ENCODE peak calls at places on chromosomes 1 and 21, in nine cellular contexts. One of them, this sample, is unnamed.

GRCh38 chr1:229148041-229148671 is 122.8 kb upstream of the RAB4A start:
- DNase-seq in H54: no peak
- DNase-seq in PC-3: no peak
- DNase-seq in activated T-cell treated with anti-CD3 and anti-CD28 coated beads, Interleukin-2, amount 50 U/mL, for 72 hours: no peak
- DNase-seq in stimulated activated CD4-positive, alpha-beta T cell treated with anti-CD3 and anti-CD28 coated beads, Interleukin-2, amount 100 ng/mL, for 48 hours: no peak
- DNase-seq in activated gamma-delta T cell treated with Interleukin-2 at 50 U/mL for 16 hours: no peak
- DNase-seq in CD8-positive, alpha-beta T cell: no peak
- DNase-seq in lower leg skin: no peak
- DNase-seq in GM18507: no peak
- DNase-seq in this sample: peak; percentile 65

GRCh38 chr1:76942549-76942948 is 75.3 kb downstream of the ST6GALNAC5 start:
- DNase-seq in GM18507: no peak
- DNase-seq in lower leg skin: no peak
- DNase-seq in CD8-positive, alpha-beta T cell: no peak
- DNase-seq in stimulated activated CD4-positive, alpha-beta T cell treated with anti-CD3 and anti-CD28 coated beads, Interleukin-2, amount 100 ng/mL, for 48 hours: no peak
- DNase-seq in activated T-cell treated with anti-CD3 and anti-CD28 coated beads, Interleukin-2, amount 50 U/mL, for 72 hours: no peak
- DNase-seq in PC-3: no peak
- DNase-seq in activated gamma-delta T cell treated with Interleukin-2 at 50 U/mL for 16 hours: no peak
- DNase-seq in H54: no peak
- DNase-seq in this sample: no peak

GRCh38 chr1:17984510-17985085 is 123.0 kb upstream of the IGSF21 start:
- DNase-seq in activated gamma-delta T cell treated with Interleukin-2 at 50 U/mL for 16 hours: no peak
- DNase-seq in activated T-cell treated with anti-CD3 and anti-CD28 coated beads, Interleukin-2, amount 50 U/mL, for 72 hours: peak; percentile 13
- DNase-seq in stimulated activated CD4-positive, alpha-beta T cell treated with anti-CD3 and anti-CD28 coated beads, Interleukin-2, amount 100 ng/mL, for 48 hours: peak; percentile 26
- DNase-seq in lower leg skin: no peak
- DNase-seq in PC-3: peak; percentile 32
- DNase-seq in GM18507: peak; percentile 17
- DNase-seq in CD8-positive, alpha-beta T cell: no peak
- DNase-seq in H54: peak; percentile 21
- DNase-seq in this sample: peak; percentile 68

GRCh38 chr1:190551638-190552037 is 74.0 kb upstream of the BRINP3 start:
- DNase-seq in CD8-positive, alpha-beta T cell: no peak
- DNase-seq in H54: no peak
- DNase-seq in stimulated activated CD4-positive, alpha-beta T cell treated with anti-CD3 and anti-CD28 coated beads, Interleukin-2, amount 100 ng/mL, for 48 hours: no peak
- DNase-seq in PC-3: no peak
- DNase-seq in activated T-cell treated with anti-CD3 and anti-CD28 coated beads, Interleukin-2, amount 50 U/mL, for 72 hours: no peak
- DNase-seq in lower leg skin: no peak
- DNase-seq in GM18507: no peak
- DNase-seq in activated gamma-delta T cell treated with Interleukin-2 at 50 U/mL for 16 hours: no peak
- DNase-seq in this sample: no peak

GRCh38 chr1:28354121-28354520 is 15.4 kb upstream of the PHACTR4 start:
- DNase-seq in activated T-cell treated with anti-CD3 and anti-CD28 coated beads, Interleukin-2, amount 50 U/mL, for 72 hours: no peak
- DNase-seq in GM18507: no peak
- DNase-seq in lower leg skin: no peak
- DNase-seq in CD8-positive, alpha-beta T cell: no peak
- DNase-seq in PC-3: peak; percentile 81
- DNase-seq in activated gamma-delta T cell treated with Interleukin-2 at 50 U/mL for 16 hours: no peak
- DNase-seq in H54: no peak
- DNase-seq in stimulated activated CD4-positive, alpha-beta T cell treated with anti-CD3 and anti-CD28 coated beads, Interleukin-2, amount 100 ng/mL, for 48 hours: no peak
- DNase-seq in this sample: no peak

GRCh38 chr1:221725683-221726330 is 16.1 kb downstream of the DUSP10 start:
- DNase-seq in PC-3: peak; percentile 82
- DNase-seq in H54: no peak
- DNase-seq in lower leg skin: no peak
- DNase-seq in CD8-positive, alpha-beta T cell: no peak
- DNase-seq in activated gamma-delta T cell treated with Interleukin-2 at 50 U/mL for 16 hours: no peak
- DNase-seq in stimulated activated CD4-positive, alpha-beta T cell treated with anti-CD3 and anti-CD28 coated beads, Interleukin-2, amount 100 ng/mL, for 48 hours: no peak
- DNase-seq in activated T-cell treated with anti-CD3 and anti-CD28 coated beads, Interleukin-2, amount 50 U/mL, for 72 hours: no peak
- DNase-seq in GM18507: no peak
- DNase-seq in this sample: no peak

GRCh38 chr1:33790577-33790976 is 73.3 kb upstream of the HMGB4 start:
- DNase-seq in lower leg skin: no peak
- DNase-seq in stimulated activated CD4-positive, alpha-beta T cell treated with anti-CD3 and anti-CD28 coated beads, Interleukin-2, amount 100 ng/mL, for 48 hours: no peak
- DNase-seq in PC-3: no peak
- DNase-seq in GM18507: no peak
- DNase-seq in CD8-positive, alpha-beta T cell: no peak
- DNase-seq in activated gamma-delta T cell treated with Interleukin-2 at 50 U/mL for 16 hours: no peak
- DNase-seq in H54: no peak
- DNase-seq in activated T-cell treated with anti-CD3 and anti-CD28 coated beads, Interleukin-2, amount 50 U/mL, for 72 hours: no peak
- DNase-seq in this sample: no peak

GRCh38 chr1:91736999-91737615 is 148.8 kb downstream of the TGFBR3 start:
- DNase-seq in CD8-positive, alpha-beta T cell: no peak
- DNase-seq in H54: peak; percentile 71
- DNase-seq in lower leg skin: no peak
- DNase-seq in activated T-cell treated with anti-CD3 and anti-CD28 coated beads, Interleukin-2, amount 50 U/mL, for 72 hours: no peak
- DNase-seq in GM18507: no peak
- DNase-seq in stimulated activated CD4-positive, alpha-beta T cell treated with anti-CD3 and anti-CD28 coated beads, Interleukin-2, amount 100 ng/mL, for 48 hours: no peak
- DNase-seq in PC-3: peak; percentile 96
- DNase-seq in activated gamma-delta T cell treated with Interleukin-2 at 50 U/mL for 16 hours: no peak
- DNase-seq in this sample: no peak

GRCh38 chr21:34889537-34890257 is 159.4 kb downstream of the RUNX1 start:
- DNase-seq in activated gamma-delta T cell treated with Interleukin-2 at 50 U/mL for 16 hours: peak; percentile 64
- DNase-seq in GM18507: no peak
- DNase-seq in H54: peak; percentile 78
- DNase-seq in CD8-positive, alpha-beta T cell: peak; percentile 84
- DNase-seq in activated T-cell treated with anti-CD3 and anti-CD28 coated beads, Interleukin-2, amount 50 U/mL, for 72 hours: peak; percentile 88
- DNase-seq in PC-3: peak; percentile 85
- DNase-seq in lower leg skin: peak; percentile 95
- DNase-seq in stimulated activated CD4-positive, alpha-beta T cell treated with anti-CD3 and anti-CD28 coated beads, Interleukin-2, amount 100 ng/mL, for 48 hours: peak; percentile 74
- DNase-seq in this sample: peak; percentile 71

GRCh38 chr1:30872033-30872947 is 36.3 kb downstream of the SDC3 start:
- DNase-seq in GM18507: no peak
- DNase-seq in lower leg skin: no peak
- DNase-seq in activated gamma-delta T cell treated with Interleukin-2 at 50 U/mL for 16 hours: no peak
- DNase-seq in PC-3: no peak
- DNase-seq in CD8-positive, alpha-beta T cell: no peak
- DNase-seq in stimulated activated CD4-positive, alpha-beta T cell treated with anti-CD3 and anti-CD28 coated beads, Interleukin-2, amount 100 ng/mL, for 48 hours: no peak
- DNase-seq in activated T-cell treated with anti-CD3 and anti-CD28 coated beads, Interleukin-2, amount 50 U/mL, for 72 hours: no peak
- DNase-seq in H54: no peak
- DNase-seq in this sample: no peak

GRCh38 chr1:84247425-84248220 is 53.9 kb upstream of the SAMD13 start:
- DNase-seq in lower leg skin: no peak
- DNase-seq in PC-3: peak; percentile 98
- DNase-seq in GM18507: no peak
- DNase-seq in CD8-positive, alpha-beta T cell: no peak
- DNase-seq in activated T-cell treated with anti-CD3 and anti-CD28 coated beads, Interleukin-2, amount 50 U/mL, for 72 hours: no peak
- DNase-seq in stimulated activated CD4-positive, alpha-beta T cell treated with anti-CD3 and anti-CD28 coated beads, Interleukin-2, amount 100 ng/mL, for 48 hours: no peak
- DNase-seq in activated gamma-delta T cell treated with Interleukin-2 at 50 U/mL for 16 hours: no peak
- DNase-seq in H54: peak; percentile 54
- DNase-seq in this sample: peak; percentile 56

GRCh38 chr1:228830954-228831481 is 95.7 kb downstream of the RHOU start:
- DNase-seq in PC-3: peak; percentile 87
- DNase-seq in CD8-positive, alpha-beta T cell: peak; percentile 47
- DNase-seq in GM18507: peak; percentile 43
- DNase-seq in activated T-cell treated with anti-CD3 and anti-CD28 coated beads, Interleukin-2, amount 50 U/mL, for 72 hours: no peak
- DNase-seq in stimulated activated CD4-positive, alpha-beta T cell treated with anti-CD3 and anti-CD28 coated beads, Interleukin-2, amount 100 ng/mL, for 48 hours: no peak
- DNase-seq in activated gamma-delta T cell treated with Interleukin-2 at 50 U/mL for 16 hours: no peak
- DNase-seq in lower leg skin: no peak
- DNase-seq in H54: peak; percentile 34
- DNase-seq in this sample: no peak

GRCh38 chr1:50873458-50874187 is 86.4 kb downstream of the FAF1 start:
- DNase-seq in PC-3: peak; percentile 89
- DNase-seq in stimulated activated CD4-positive, alpha-beta T cell treated with anti-CD3 and anti-CD28 coated beads, Interleukin-2, amount 100 ng/mL, for 48 hours: peak; percentile 74
- DNase-seq in activated T-cell treated with anti-CD3 and anti-CD28 coated beads, Interleukin-2, amount 50 U/mL, for 72 hours: peak; percentile 62
- DNase-seq in activated gamma-delta T cell treated with Interleukin-2 at 50 U/mL for 16 hours: peak; percentile 62
- DNase-seq in lower leg skin: no peak
- DNase-seq in H54: peak; percentile 15
- DNase-seq in CD8-positive, alpha-beta T cell: peak; percentile 70
- DNase-seq in GM18507: peak; percentile 39
- DNase-seq in this sample: peak; percentile 71

GRCh38 chr1:183215076-183215720 is 29.1 kb downstream of the LAMC2 start:
- DNase-seq in H54: no peak
- DNase-seq in GM18507: no peak
- DNase-seq in stimulated activated CD4-positive, alpha-beta T cell treated with anti-CD3 and anti-CD28 coated beads, Interleukin-2, amount 100 ng/mL, for 48 hours: no peak
- DNase-seq in activated T-cell treated with anti-CD3 and anti-CD28 coated beads, Interleukin-2, amount 50 U/mL, for 72 hours: no peak
- DNase-seq in lower leg skin: no peak
- DNase-seq in activated gamma-delta T cell treated with Interleukin-2 at 50 U/mL for 16 hours: no peak
- DNase-seq in PC-3: no peak
- DNase-seq in CD8-positive, alpha-beta T cell: no peak
- DNase-seq in this sample: no peak

This sample was measured in Peyer's patch.